ENCODE peak calls at places on chromosome 12, in four cellular contexts. One of them, this sample, is unnamed.

GRCh38 chr12:57869919-57870318 is 23.4 kb upstream of the CTDSP2 start:
- DNase-seq in nephron progenitor cell: no peak
- DNase-seq in endothelial cell: no peak
- DNase-seq in psoas muscle: no peak
- DNase-seq in this sample: no peak

GRCh38 chr12:114631242-114631641 is 52.7 kb downstream of the TBX3 start:
- DNase-seq in nephron progenitor cell: no peak
- DNase-seq in endothelial cell: no peak
- DNase-seq in psoas muscle: no peak
- DNase-seq in this sample: no peak

GRCh38 chr12:117284160-117284559 is 77.3 kb downstream of the NOS1 start:
- DNase-seq in psoas muscle: no peak
- DNase-seq in nephron progenitor cell: no peak
- DNase-seq in endothelial cell: no peak
- DNase-seq in this sample: no peak

GRCh38 chr12:24380122-24380521 is 430.7 kb upstream of the SOX5 start:
- DNase-seq in psoas muscle: no peak
- DNase-seq in endothelial cell: no peak
- DNase-seq in nephron progenitor cell: no peak
- DNase-seq in this sample: no peak

GRCh38 chr12:24853588-24853987 is 95.3 kb downstream of the BCAT1 start:
- DNase-seq in endothelial cell: no peak
- DNase-seq in nephron progenitor cell: no peak
- DNase-seq in psoas muscle: no peak
- DNase-seq in this sample: no peak

GRCh38 chr12:78392918-78393317 is 471.7 kb upstream of the SYT1 start:
- DNase-seq in psoas muscle: no peak
- DNase-seq in endothelial cell: no peak
- DNase-seq in nephron progenitor cell: no peak
- DNase-seq in this sample: no peak

GRCh38 chr12:122681814-122682213 is 21.3 kb downstream of the HCAR2 start:
- DNase-seq in psoas muscle: no peak
- DNase-seq in nephron progenitor cell: no peak
- DNase-seq in endothelial cell: no peak
- DNase-seq in this sample: peak; percentile 38

GRCh38 chr12:59166457-59166856 is 246.2 kb upstream of the LRIG3 start:
- DNase-seq in psoas muscle: no peak
- DNase-seq in endothelial cell: no peak
- DNase-seq in nephron progenitor cell: no peak
- DNase-seq in this sample: no peak

GRCh38 chr12:40226652-40227051 is 1.9 kb downstream of the LRRK2 start:
- DNase-seq in endothelial cell: no peak
- DNase-seq in nephron progenitor cell: no peak
- DNase-seq in psoas muscle: peak; percentile 44
- DNase-seq in this sample: peak; percentile 55

GRCh38 chr12:121784460-121784859 is 9.0 kb downstream of the RHOF start:
- DNase-seq in nephron progenitor cell: no peak
- DNase-seq in endothelial cell: no peak
- DNase-seq in psoas muscle: no peak
- DNase-seq in this sample: no peak

GRCh38 chr12:101407054-101407437 is 526 bp downstream of the ARL1 start:
- DNase-seq in nephron progenitor cell: no peak
- DNase-seq in endothelial cell: no peak
- DNase-seq in psoas muscle: peak; percentile 64
- DNase-seq in this sample: no peak

GRCh38 chr12:46368138-46368537 is 4.4 kb downstream of the SLC38A2 start:
- DNase-seq in endothelial cell: no peak
- DNase-seq in nephron progenitor cell: no peak
- DNase-seq in psoas muscle: no peak
- DNase-seq in this sample: no peak

GRCh38 chr12:122028601-122029560 is 7.2 kb downstream of the BCL7A start:
- DNase-seq in psoas muscle: no peak
- DNase-seq in nephron progenitor cell: no peak
- DNase-seq in endothelial cell: no peak
- DNase-seq in this sample: no peak

GRCh38 chr12:113591480-113591971 is 119.9 kb upstream of the LHX5 start:
- DNase-seq in endothelial cell: peak; percentile 26
- DNase-seq in psoas muscle: no peak
- DNase-seq in nephron progenitor cell: peak; percentile 80
- DNase-seq in this sample: no peak

GRCh38 chr12:54358945-54359761 is 5.1 kb downstream of the GPR84 start:
- DNase-seq in nephron progenitor cell: peak; percentile 94
- DNase-seq in endothelial cell: peak; percentile 89
- DNase-seq in psoas muscle: peak; percentile 98
- DNase-seq in this sample: peak; percentile 99

GRCh38 chr12:121600702-121601336 is 20.0 kb upstream of the KDM2B start:
- DNase-seq in nephron progenitor cell: no peak
- DNase-seq in psoas muscle: no peak
- DNase-seq in endothelial cell: no peak
- DNase-seq in this sample: no peak

GRCh38 chr12:71195338-71195896 is 37.6 kb upstream of the TSPAN8 start:
- DNase-seq in endothelial cell: no peak
- DNase-seq in psoas muscle: no peak
- DNase-seq in nephron progenitor cell: no peak
- DNase-seq in this sample: no peak

GRCh38 chr12:123063535-123063934 is 83.1 kb downstream of the ARL6IP4 start:
- DNase-seq in nephron progenitor cell: no peak
- DNase-seq in psoas muscle: peak; percentile 23
- DNase-seq in endothelial cell: peak; percentile 53
- DNase-seq in this sample: no peak

GRCh38 chr12:114327765-114328164 is 78.2 kb downstream of the TBX5 start:
- DNase-seq in nephron progenitor cell: no peak
- DNase-seq in psoas muscle: no peak
- DNase-seq in endothelial cell: no peak
- DNase-seq in this sample: no peak

GRCh38 chr12:62784576-62784975 is 150.4 kb downstream of the PPM1H start:
- DNase-seq in nephron progenitor cell: no peak
- DNase-seq in endothelial cell: no peak
- DNase-seq in psoas muscle: no peak
- DNase-seq in this sample: no peak

GRCh38 chr12:88958153-88958552 is 377.9 kb upstream of the KITLG start:
- DNase-seq in endothelial cell: no peak
- DNase-seq in nephron progenitor cell: no peak
- DNase-seq in psoas muscle: no peak
- DNase-seq in this sample: no peak

GRCh38 chr12:104457746-104458644 is 1.2 kb downstream of the CHST11 start:
- DNase-seq in nephron progenitor cell: peak; percentile 44
- DNase-seq in endothelial cell: peak; percentile 33
- DNase-seq in psoas muscle: peak; percentile 60
- DNase-seq in this sample: no peak

GRCh38 chr12:113524495-113524894 is 52.8 kb upstream of the LHX5 start:
- DNase-seq in nephron progenitor cell: no peak
- DNase-seq in endothelial cell: no peak
- DNase-seq in psoas muscle: no peak
- DNase-seq in this sample: no peak

GRCh38 chr12:107509421-107509820 is 176.2 kb upstream of the PWP1 start:
- DNase-seq in endothelial cell: no peak
- DNase-seq in psoas muscle: no peak
- DNase-seq in nephron progenitor cell: no peak
- DNase-seq in this sample: no peak

GRCh38 chr12:116400671-116401357 is 123.3 kb upstream of the MED13L start:
- DNase-seq in endothelial cell: no peak
- DNase-seq in psoas muscle: no peak
- DNase-seq in nephron progenitor cell: no peak
- DNase-seq in this sample: no peak

GRCh38 chr12:27474344-27474743 is 27.8 kb downstream of the SMCO2 start:
- DNase-seq in endothelial cell: no peak
- DNase-seq in nephron progenitor cell: no peak
- DNase-seq in psoas muscle: no peak
- DNase-seq in this sample: peak; percentile 34

GRCh38 chr12:123055281-123055766 is 74.8 kb downstream of the ARL6IP4 start:
- DNase-seq in psoas muscle: no peak
- DNase-seq in endothelial cell: no peak
- DNase-seq in nephron progenitor cell: no peak
- DNase-seq in this sample: no peak

GRCh38 chr12:43758247-43758727 is 303 bp downstream of the PUS7L start:
- DNase-seq in psoas muscle: peak; percentile 49
- DNase-seq in endothelial cell: peak; percentile 26
- DNase-seq in nephron progenitor cell: no peak
- DNase-seq in this sample: no peak

GRCh38 chr12:3672113-3672509 is 80.8 kb downstream of the CRACR2A start:
- DNase-seq in psoas muscle: no peak
- DNase-seq in nephron progenitor cell: no peak
- DNase-seq in endothelial cell: no peak
- DNase-seq in this sample: no peak

GRCh38 chr12:70606001-70606400 is 31.2 kb downstream of the PTPRB start:
- DNase-seq in endothelial cell: no peak
- DNase-seq in nephron progenitor cell: no peak
- DNase-seq in psoas muscle: no peak
- DNase-seq in this sample: no peak

GRCh38 chr12:43315961-43316360 is 236.0 kb downstream of the ADAMTS20 start:
- DNase-seq in nephron progenitor cell: no peak
- DNase-seq in endothelial cell: no peak
- DNase-seq in psoas muscle: no peak
- DNase-seq in this sample: no peak

GRCh38 chr12:12442548-12443071 is 85.7 kb downstream of the BORCS5 start:
- DNase-seq in endothelial cell: no peak
- DNase-seq in nephron progenitor cell: no peak
- DNase-seq in psoas muscle: no peak
- DNase-seq in this sample: no peak

GRCh38 chr12:123337053-123337452 is 27.6 kb downstream of the SBNO1 start:
- DNase-seq in endothelial cell: no peak
- DNase-seq in nephron progenitor cell: no peak
- DNase-seq in psoas muscle: no peak
- DNase-seq in this sample: no peak

GRCh38 chr12:106139422-106140141 is 828 bp upstream of the NUAK1 start:
- DNase-seq in endothelial cell: peak; percentile 70
- DNase-seq in psoas muscle: peak; percentile 94
- DNase-seq in nephron progenitor cell: peak; percentile 79
- DNase-seq in this sample: no peak

GRCh38 chr12:132766380-132767085 is 4.9 kb upstream of the ANKLE2 start:
- DNase-seq in nephron progenitor cell: no peak
- DNase-seq in psoas muscle: peak; percentile 79
- DNase-seq in endothelial cell: no peak
- DNase-seq in this sample: no peak

GRCh38 chr12:50184261-50184660 is 17.1 kb upstream of the CERS5 start:
- DNase-seq in nephron progenitor cell: no peak
- DNase-seq in psoas muscle: no peak
- DNase-seq in endothelial cell: no peak
- DNase-seq in this sample: no peak

GRCh38 chr12:47078733-47079364 is 572 bp upstream of the PCED1B start:
- DNase-seq in psoas muscle: no peak
- DNase-seq in endothelial cell: peak; percentile 23
- DNase-seq in nephron progenitor cell: peak; percentile 22
- DNase-seq in this sample: no peak

DNA sequence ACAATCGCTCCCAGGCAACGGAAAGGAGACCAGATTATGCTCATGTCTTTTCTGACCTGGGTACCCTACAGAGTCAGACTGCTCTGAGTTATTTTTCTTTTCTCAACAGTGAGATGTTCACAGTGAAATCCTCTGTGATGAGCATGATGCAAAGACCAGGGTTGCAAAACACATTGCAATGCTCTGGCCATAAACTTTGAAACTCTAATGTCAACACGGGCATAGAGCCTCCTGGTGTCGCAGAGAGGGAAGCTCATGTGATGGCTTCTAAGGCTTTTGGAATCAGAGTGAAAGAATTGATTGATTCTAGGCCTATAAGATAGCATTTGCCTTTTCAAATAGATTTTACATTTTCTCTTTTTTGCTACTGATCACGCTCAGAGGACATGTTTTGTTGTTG is 193.4 kb downstream of the RASSF9 start:
- DNase-seq in endothelial cell: no peak
- DNase-seq in nephron progenitor cell: no peak
- DNase-seq in psoas muscle: no peak
- DNase-seq in this sample: peak; percentile 16
- TF ChIP-seq CTCF in endothelial cell: no peak
- TF ChIP-seq CTCF in nephron progenitor cell: peak; percentile 19
- TF ChIP-seq CTCF in psoas muscle: no peak
- TF ChIP-seq CTCF in this sample: peak; percentile 51

GRCh38 chr12:85076688-85077430 is 40.7 kb downstream of the LRRIQ1 start:
- DNase-seq in psoas muscle: no peak
- DNase-seq in endothelial cell: no peak
- DNase-seq in nephron progenitor cell: no peak
- DNase-seq in this sample: peak; percentile 62
- TF ChIP-seq CTCF in psoas muscle: peak; percentile 21
- TF ChIP-seq CTCF in endothelial cell: peak; percentile 37
- TF ChIP-seq CTCF in nephron progenitor cell: peak; percentile 50
- TF ChIP-seq CTCF in this sample: peak; percentile 53

GRCh38 chr12:52952082-52952801 is 3.3 kb downstream of the KRT18 start:
- DNase-seq in endothelial cell: no peak
- DNase-seq in nephron progenitor cell: no peak
- DNase-seq in psoas muscle: no peak
- DNase-seq in this sample: no peak
- TF ChIP-seq CTCF in endothelial cell: no peak
- TF ChIP-seq CTCF in nephron progenitor cell: no peak
- TF ChIP-seq CTCF in psoas muscle: no peak
- TF ChIP-seq CTCF in this sample: no peak

GRCh38 chr12:100141666-100141997 is 1.0 kb downstream of the BLTP3B start:
- DNase-seq in nephron progenitor cell: no peak
- DNase-seq in endothelial cell: no peak
- DNase-seq in psoas muscle: no peak
- DNase-seq in this sample: peak; percentile 56

GRCh38 chr12:100141998-100142850 is 450 bp downstream of the BLTP3B start:
- DNase-seq in nephron progenitor cell: peak; percentile 80
- DNase-seq in endothelial cell: peak; percentile 68
- DNase-seq in psoas muscle: peak; percentile 69
- DNase-seq in this sample: no peak

GRCh38 chr12:100133200-100133599 is 9.5 kb downstream of the BLTP3B start:
- DNase-seq in nephron progenitor cell: no peak
- DNase-seq in endothelial cell: no peak
- DNase-seq in psoas muscle: no peak
- DNase-seq in this sample: no peak

GRCh38 chr12:100142851-100143559 is at the start of gene BLTP3B:
- DNase-seq in nephron progenitor cell: peak; percentile 97
- DNase-seq in psoas muscle: peak; percentile 95
- DNase-seq in endothelial cell: peak; percentile 92
- DNase-seq in this sample: no peak

GRCh38 chr12:100138048-100138907 is 4.4 kb downstream of the BLTP3B start:
- DNase-seq in endothelial cell: no peak
- DNase-seq in psoas muscle: no peak
- DNase-seq in nephron progenitor cell: no peak
- DNase-seq in this sample: no peak
- TF ChIP-seq CTCF in endothelial cell: no peak
- TF ChIP-seq CTCF in psoas muscle: peak; percentile 25
- TF ChIP-seq CTCF in nephron progenitor cell: no peak
- TF ChIP-seq CTCF in this sample: peak; percentile 19

GRCh38 chr12:102939670-102940222 is 17.7 kb upstream of the ASCL1 start:
- DNase-seq in endothelial cell: no peak
- DNase-seq in psoas muscle: no peak
- DNase-seq in nephron progenitor cell: no peak
- DNase-seq in this sample: no peak
- TF ChIP-seq CTCF in endothelial cell: no peak
- TF ChIP-seq CTCF in psoas muscle: no peak
- TF ChIP-seq CTCF in nephron progenitor cell: no peak
- TF ChIP-seq CTCF in this sample: no peak